ENCODE peak calls at places on chromosome 16, in four cellular contexts. G is HEK293T, I is A549, B is neural crest cell. V is an unnamed sample.

GRCh38 chr16:14501331-14502255 is 128.5 kb downstream of the PARN start:
- DNase-seq in I (peak; percentile 95), B (no peak), G (peak; percentile 38), V (peak; percentile 87)

GRCh38 chr16:74691093-74691855 is 9.4 kb downstream of the MLKL start:
- DNase-seq in G (no peak), I (no peak), B (no peak), V (peak; percentile 28)

GRCh38 chr16:4570688-4571321 is 14.7 kb downstream of the C16orf96 start:
- DNase-seq in I (no peak), G (no peak), B (no peak), V (no peak)

GRCh38 chr16:8950580-8951077 is 13.1 kb downstream of the USP7 start:
- DNase-seq in I (no peak), B (no peak), G (no peak), V (no peak)

GRCh38 chr16:11145173-11145820 is 110.7 kb downstream of the SOCS1 start:
- DNase-seq in I (no peak), G (no peak), B (no peak), V (peak; percentile 43)

GRCh38 chr16:60203525-60204124 is 1469.5 kb upstream of the GOT2 start:
- DNase-seq in B (no peak), I (peak; percentile 22), G (no peak), V (no peak)

GRCh38 chr16:5024632-5025031 is 9.1 kb downstream of the NAGPA start:
- DNase-seq in I (peak; percentile 75), B (no peak), G (peak; percentile 39), V (no peak)

GRCh38 chr16:2475413-2476344 is 752 bp downstream of the TBC1D24 start:
- DNase-seq in B (no peak), I (no peak), G (no peak), V (no peak)

GRCh38 chr16:68232335-68232734 is 3.6 kb downstream of the ESRP2 start:
- DNase-seq in G (no peak), B (no peak), I (no peak), V (no peak)

GRCh38 chr16:68533937-68534336 is 5.2 kb upstream of the ZFP90 start:
- DNase-seq in G (no peak), I (no peak), B (no peak), V (no peak)

GRCh38 chr16:2867987-2868789 is 10.2 kb upstream of the PRSS22 start:
- DNase-seq in I (peak; percentile 96), B (peak; percentile 99), G (peak; percentile 95), V (peak; percentile 97)

GRCh38 chr16:55474821-55475220 is 4.2 kb upstream of the MMP2 start:
- DNase-seq in G (no peak), I (no peak), B (no peak), V (no peak)

GRCh38 chr16:411576-412265 is 10.0 kb downstream of the DECR2 start:
- DNase-seq in B (no peak), I (no peak), G (no peak), V (no peak)

GRCh38 chr16:30377050-30377811 is 2.6 kb downstream of the MYL11 start:
- DNase-seq in I (no peak), B (no peak), G (no peak), V (no peak)

GRCh38 chr16:82980810-82981209 is 354.0 kb downstream of the CDH13 start:
- DNase-seq in B (no peak), I (no peak), G (no peak), V (no peak)

GRCh38 chr16:11030990-11031510 is 86.7 kb downstream of the CLEC16A start:
- DNase-seq in G (no peak), I (no peak), B (no peak), V (no peak)

GRCh38 chr16:11655655-11656054 is 12.6 kb upstream of the SNN start:
- DNase-seq in B (no peak), G (no peak), I (no peak), V (no peak)

GRCh38 chr16:13038591-13038990 is 137.2 kb downstream of the SHISA9 start:
- DNase-seq in B (no peak), I (no peak), G (no peak), V (no peak)

GRCh38 chr16:82203198-82203597 is 33.2 kb upstream of the MPHOSPH6 start:
- DNase-seq in I (no peak), B (no peak), G (no peak), V (no peak)

GRCh38 chr16:89122322-89122831 is 28.7 kb downstream of the ACSF3 start:
- DNase-seq in I (no peak), G (no peak), B (no peak), V (no peak)

GRCh38 chr16:20598832-20599469 is 22.8 kb upstream of the ACSM2B start:
- DNase-seq in I (no peak), B (no peak), G (no peak), V (no peak)

GRCh38 chr16:79997257-79997656 is 396.7 kb upstream of the MAF start:
- DNase-seq in I (peak; percentile 29), G (peak; percentile 50), B (peak; percentile 16), V (peak; percentile 14)

GRCh38 chr16:69513180-69513966 is 52.4 kb upstream of the NFAT5 start:
- DNase-seq in B (no peak), G (no peak), I (no peak), V (peak; percentile 22)

GRCh38 chr16:85415196-85415988 is 197.7 kb upstream of the GSE1 start:
- DNase-seq in I (no peak), G (no peak), B (no peak), V (no peak)

GRCh38 chr16:70391881-70392481 is 45.3 kb downstream of the DDX19A start:
- DNase-seq in I (peak; percentile 28), B (no peak), G (no peak), V (peak; percentile 77)

GRCh38 chr16:48676836-48677235 is 66.9 kb upstream of the N4BP1 start:
- DNase-seq in I (no peak), B (no peak), G (no peak), V (no peak)

GRCh38 chr16:69904495-69905170 is 46.5 kb upstream of the CLEC18A start:
- DNase-seq in I (no peak), B (no peak), G (no peak), V (no peak)

GRCh38 chr16:35377142-35377541 is 1917.7 kb downstream of the TP53TG3F start:
- DNase-seq in I (no peak), G (no peak), B (no peak), V (no peak)

GRCh38 chr16:51766739-51767138 is 615.7 kb upstream of the SALL1 start:
- DNase-seq in G (no peak), B (no peak), I (no peak), V (no peak)

GRCh38 chr16:88634141-88634993 is 4.0 kb upstream of the IL17C start:
- DNase-seq in I (no peak), B (peak; percentile 56), G (no peak), V (peak; percentile 68)

GRCh38 chr16:66291833-66292232 is 74.7 kb upstream of the CDH5 start:
- DNase-seq in I (no peak), G (no peak), B (no peak), V (no peak)

GRCh38 chr16:90077757-90078593 is 844 bp upstream of the PRDM7 start:
- DNase-seq in I (peak; percentile 55), B (no peak), G (no peak), V (no peak)

GRCh38 chr16:83100679-83101078 is 473.9 kb downstream of the CDH13 start:
- DNase-seq in I (no peak), G (no peak), B (no peak), V (no peak)

GRCh38 chr16:71396589-71396988 is 38.1 kb downstream of the CALB2 start:
- DNase-seq in G (no peak), B (no peak), I (no peak), V (no peak)

GRCh38 chr16:85172465-85173071 is 60.3 kb upstream of the CIBAR2 start:
- DNase-seq in I (peak; percentile 62), B (no peak), G (peak; percentile 60), V (peak; percentile 60)

GRCh38 chr16:83996481-83997252 is 28.6 kb downstream of the NECAB2 start:
- DNase-seq in G (peak; percentile 36), B (no peak), I (no peak), V (no peak)

GRCh38 chr16:81473066-81473488 is 28.5 kb downstream of the CMIP start:
- DNase-seq in I (no peak), G (no peak), B (no peak), V (no peak)

GRCh38 chr16:9185396-9185795 is 94.0 kb downstream of the HAPSTR1 start:
- DNase-seq in G (no peak), B (no peak), I (no peak), V (no peak)